ENCODE peak calls at places on chromosome 13, in nine cellular contexts. D is left ventricle myocardium inferior; K is stomach; G is choroid plexus epithelial cell; L is GM23338; N is tibial artery; S is CD4-positive, alpha-beta T cell; C is natural killer cell; H is progenitor cell of endocrine pancreas. T is an unnamed sample.

GRCh38 chr13:98755729-98756128 is 3.3 kb upstream of the SLC15A1 start:
- DNase-seq in D (no peak), K (no peak), G (no peak), L (no peak), N (no peak), S (no peak), C (no peak), H (no peak), T (no peak)

GRCh38 chr13:95281258-95281602 is 20.0 kb downstream of the ABCC4 start:
- DNase-seq in D (no peak), K (no peak), G (no peak), L (no peak), N (no peak), S (no peak), C (no peak), H (no peak), T (no peak)

GRCh38 chr13:66560991-66561390 is 669.1 kb downstream of the PCDH9 start:
- DNase-seq in D (no peak), K (no peak), G (no peak), L (no peak), N (no peak), S (no peak), C (no peak), H (no peak), T (no peak)

GRCh38 chr13:101515504-101515903 is 63.0 kb downstream of the ITGBL1 start:
- DNase-seq in D (no peak), K (no peak), G (no peak), L (no peak), N (no peak), S (no peak), C (no peak), H (no peak), T (no peak)

GRCh38 chr13:98293570-98294142 is 116.6 kb upstream of the RNF113B start:
- DNase-seq in D (no peak), K (no peak), G (peak; percentile 28), L (no peak), N (no peak), S (no peak), C (no peak), H (no peak), T (no peak)

GRCh38 chr13:107678075-107678689 is 537.2 kb downstream of the LIG4 start:
- DNase-seq in D (no peak), K (no peak), G (peak; percentile 60), L (peak; percentile 39), N (no peak), S (no peak), C (no peak), H (no peak), T (no peak)

GRCh38 chr13:100483836-100484381 is 104.7 kb downstream of the GGACT start:
- DNase-seq in D (no peak), K (no peak), G (no peak), L (no peak), N (no peak), S (no peak), C (no peak), H (no peak), T (no peak)

GRCh38 chr13:36154567-36155231 is 23.5 kb upstream of the DCLK1 start:
- DNase-seq in D (peak; percentile 16), K (no peak), G (peak; percentile 51), L (peak; percentile 79), N (no peak), S (no peak), C (no peak), H (no peak), T (no peak)

GRCh38 chr13:50340566-50341287 is 325.5 kb downstream of the KCNRG start:
- DNase-seq in D (no peak), K (no peak), G (no peak), L (peak; percentile 11), N (no peak), S (no peak), C (no peak), H (no peak), T (no peak)

GRCh38 chr13:41587490-41587889 is 130.1 kb downstream of the RGCC start:
- DNase-seq in D (no peak), K (no peak), G (no peak), L (peak; percentile 64), N (no peak), S (peak; percentile 26), C (no peak), H (no peak), T (peak; percentile 8)

DNA sequence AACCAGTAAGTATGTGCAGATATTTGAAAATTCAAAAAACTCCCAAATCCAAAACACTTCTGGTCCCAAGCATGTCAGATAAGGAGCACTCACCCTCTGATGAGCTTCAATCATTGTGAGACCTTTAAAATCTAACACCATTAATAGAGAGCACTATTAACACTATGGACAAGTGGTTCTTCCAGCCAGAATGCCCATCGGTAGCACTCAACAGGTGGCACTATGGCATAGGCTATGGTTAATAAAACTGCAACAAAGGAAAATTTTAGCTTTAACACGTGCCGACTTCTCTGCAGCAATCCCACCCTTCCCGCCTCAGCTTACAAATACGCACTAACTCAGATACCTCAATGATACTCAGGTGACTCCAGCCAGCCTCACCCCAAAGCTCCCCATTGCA is 62.3 kb downstream of the COL4A2 start:
- DNase-seq in D (no peak), K (no peak), G (no peak), L (no peak), N (no peak), S (no peak), C (no peak), H (no peak), T (no peak)
- TF ChIP-seq CTCF in D (no peak), K (no peak), G (no peak), L (no peak), N (no peak), S (no peak), C (no peak), H (no peak), T (no peak)

GRCh38 chr13:28548872-28549271 is 53.9 kb upstream of the FLT1 start:
- DNase-seq in D (no peak), K (no peak), G (peak; percentile 26), L (peak; percentile 60), N (no peak), S (no peak), C (no peak), H (no peak), T (no peak)
- TF ChIP-seq CTCF in D (no peak), K (no peak), G (peak; percentile 39), L (peak; percentile 59), N (no peak), S (no peak), C (no peak), H (no peak), T (no peak)

GRCh38 chr13:51845574-51846318 is 769 bp upstream of the TMEM272 start:
- DNase-seq in D (no peak), K (no peak), G (no peak), L (no peak), N (no peak), S (no peak), C (no peak), H (no peak), T (no peak)

GRCh38 chr13:51848674-51849073 is 3.7 kb upstream of the TMEM272 start:
- DNase-seq in D (no peak), K (no peak), G (peak; percentile 54), L (no peak), N (no peak), S (no peak), C (no peak), H (no peak), T (no peak)

GRCh38 chr13:51846756-51847155 is 1.8 kb upstream of the TMEM272 start:
- DNase-seq in D (no peak), K (no peak), G (no peak), L (no peak), N (no peak), S (no peak), C (no peak), H (no peak), T (no peak)

GRCh38 chr13:51844862-51845573 is at the start of gene TMEM272:
- DNase-seq in D (peak; percentile 42), K (peak; percentile 57), G (peak; percentile 47), L (peak; percentile 81), N (no peak), S (peak; percentile 38), C (peak; percentile 30), H (peak; percentile 73), T (peak; percentile 85)

DNA sequence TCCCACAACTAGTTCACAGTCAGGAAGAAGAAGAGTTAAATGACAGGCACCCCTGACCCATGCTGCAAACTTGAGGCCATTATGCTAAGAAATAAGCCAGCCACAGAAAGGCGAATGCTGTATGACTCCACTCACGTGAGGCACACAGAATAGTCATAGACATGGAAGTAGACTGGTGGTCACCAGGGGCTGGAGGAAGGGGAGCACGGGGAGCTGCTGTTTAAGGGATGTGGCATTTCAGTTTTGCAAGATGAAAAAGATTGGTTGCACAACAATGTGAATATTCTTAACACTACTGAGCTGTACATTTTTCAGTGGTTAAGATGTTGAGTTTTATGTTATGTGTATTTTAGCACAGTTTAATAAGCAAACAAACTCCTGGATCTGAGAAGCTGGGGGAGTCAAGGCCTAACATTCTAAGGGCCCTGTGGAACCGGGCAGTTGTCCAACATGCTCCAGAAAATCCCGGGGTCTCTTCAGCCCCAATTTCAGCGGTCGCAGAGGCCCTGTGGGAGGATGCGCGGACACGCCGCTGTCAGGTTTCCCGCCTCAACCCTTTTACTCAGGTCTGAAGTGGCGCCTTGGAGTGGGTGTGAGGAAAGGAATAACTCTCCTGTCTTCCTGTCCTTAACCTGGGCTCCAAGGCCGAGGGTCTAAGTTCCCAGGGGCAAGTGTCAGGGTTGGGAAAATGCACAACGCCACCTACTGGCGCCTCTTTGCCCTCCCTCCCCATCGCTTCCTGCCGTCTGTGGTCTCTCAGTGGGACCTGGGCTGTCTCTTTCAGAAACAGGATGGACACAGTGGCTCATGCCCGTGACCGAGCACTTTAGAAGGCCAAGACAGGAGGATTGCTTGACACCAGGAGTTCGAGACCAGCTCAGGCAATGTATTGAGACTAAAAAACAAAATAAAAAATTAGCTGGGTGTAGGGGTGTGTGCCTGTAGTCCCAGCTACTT is 4.4 kb upstream of the TMEM272 start:
- DNase-seq in D (peak; percentile 35), K (no peak), G (peak; percentile 62), L (peak; percentile 94), N (no peak), S (peak; percentile 22), C (no peak), H (no peak), T (peak; percentile 65)
- TF ChIP-seq CTCF in D (peak; percentile 67), K (no peak), G (peak; percentile 77), L (peak; percentile 80), N (peak; percentile 5), S (peak; percentile 45), C (peak; percentile 46), H (peak; percentile 53), T (peak; percentile 73)

GRCh38 chr13:39770514-39770913 is 115.1 kb downstream of the COG6 start:
- DNase-seq in D (no peak), K (no peak), G (no peak), L (no peak), N (no peak), S (no peak), C (no peak), H (no peak), T (no peak)

GRCh38 chr13:39766464-39767167 is 111.2 kb downstream of the COG6 start:
- DNase-seq in D (no peak), K (no peak), G (no peak), L (no peak), N (no peak), S (no peak), C (no peak), H (no peak), T (no peak)

GRCh38 chr13:39767791-39768564 is 112.5 kb downstream of the COG6 start:
- DNase-seq in D (no peak), K (no peak), G (no peak), L (peak; percentile 10), N (no peak), S (no peak), C (no peak), H (no peak), T (no peak)

GRCh38 chr13:39765801-39766463 is 110.5 kb downstream of the COG6 start:
- DNase-seq in D (peak; percentile 35), K (peak; percentile 46), G (peak; percentile 31), L (peak; percentile 56), N (no peak), S (no peak), C (no peak), H (no peak), T (peak; percentile 20)

GRCh38 chr13:39768962-39769361 is 113.5 kb downstream of the COG6 start:
- DNase-seq in D (no peak), K (no peak), G (no peak), L (no peak), N (no peak), S (no peak), C (no peak), H (no peak), T (no peak)
- TF ChIP-seq CTCF in D (no peak), K (no peak), G (no peak), L (no peak), N (no peak), S (no peak), C (no peak), H (no peak), T (no peak)

T was measured in endothelial cell.